ENCODE peak calls at places on chromosomes 3 and 15, in ten cellular contexts. I is IMR-90; F is endothelial cell; N is tibial artery; U is choroid plexus epithelial cell; H is CD8-positive, alpha-beta T cell; M is HFFc6; G is fibroblast of mammary gland; X is epithelial cell of proximal tubule; B is left ventricle myocardium inferior. C is an unnamed sample.
A peak's percentile ranks its signal among the peaks of the same experiment; 100 is the strongest.

GRCh38 chr3:196843435-196844110 is 24.1 kb upstream of the SENP5 start:
- DNase-seq in U (peak; percentile 14), M (no peak), X (no peak), N (no peak), B (no peak), F (no peak), G (no peak), H (no peak), I (no peak), C (no peak)

GRCh38 chr3:123481071-123481470 is 32.2 kb upstream of the ADCY5 start:
- DNase-seq in B (no peak), U (no peak), M (no peak), F (no peak), I (no peak), H (no peak), G (no peak), X (no peak), N (no peak), C (no peak)

GRCh38 chr3:151135548-151136337 is 50.3 kb downstream of the MED12L start:
- DNase-seq in U (no peak), H (peak; percentile 50), X (no peak), N (no peak), M (no peak), B (no peak), G (no peak), I (no peak), F (no peak), C (no peak)

GRCh38 chr3:9071982-9072666 is 108.9 kb upstream of the RAD18 start:
- DNase-seq in H (no peak), M (no peak), I (no peak), B (no peak), G (no peak), N (no peak), U (no peak), X (no peak), F (no peak), C (no peak)

GRCh38 chr3:77553240-77553639 is 513.3 kb downstream of the ROBO2 start:
- DNase-seq in F (no peak), M (no peak), H (no peak), N (no peak), G (no peak), I (no peak), X (no peak), U (no peak), B (no peak), C (no peak)

GRCh38 chr3:9901967-9902366 is 681 bp upstream of the IL17RE start:
- DNase-seq in M (no peak), X (no peak), G (no peak), F (no peak), B (no peak), N (no peak), U (no peak), I (no peak), H (no peak), C (no peak)

GRCh38 chr3:42159147-42159546 is 68.0 kb downstream of the TRAK1 start:
- DNase-seq in B (no peak), M (no peak), G (no peak), N (peak; percentile 46), U (no peak), X (no peak), H (no peak), I (no peak), F (no peak), C (no peak)

GRCh38 chr3:100869787-100870186 is 123.4 kb downstream of the ABI3BP start:
- DNase-seq in F (no peak), B (no peak), H (no peak), X (no peak), M (no peak), N (no peak), I (peak; percentile 29), U (peak; percentile 77), G (peak; percentile 94), C (no peak)

GRCh38 chr3:67083277-67083676 is 85.2 kb downstream of the KBTBD8 start:
- DNase-seq in G (peak; percentile 39), X (no peak), M (no peak), N (no peak), H (peak; percentile 65), I (peak; percentile 62), F (no peak), U (peak; percentile 17), B (no peak), C (no peak)

GRCh38 chr15:47987908-47988532 is 132.8 kb upstream of the SLC24A5 start:
- DNase-seq in G (peak; percentile 73), I (peak; percentile 70), U (peak; percentile 87), F (peak; percentile 14), B (no peak), X (peak; percentile 30), M (peak; percentile 52), N (no peak), H (no peak), C (no peak)

GRCh38 chr3:173140986-173141385 is at the start of gene SPATA16:
- DNase-seq in I (no peak), M (no peak), N (peak; percentile 47), H (no peak), U (no peak), B (no peak), X (no peak), F (no peak), G (no peak), C (no peak)

GRCh38 chr3:127217594-127218456 is 24.9 kb downstream of the PRR23E start:
- DNase-seq in B (no peak), H (no peak), F (no peak), N (no peak), X (peak; percentile 3), G (peak; percentile 36), M (peak; percentile 76), U (no peak), I (peak; percentile 1), C (no peak)

GRCh38 chr3:52563984-52564383 is 27.6 kb downstream of the UQCC5 start:
- DNase-seq in G (no peak), M (no peak), H (no peak), X (no peak), B (no peak), F (no peak), N (no peak), I (no peak), U (no peak), C (no peak)

GRCh38 chr3:111325160-111325707 is 216.8 kb upstream of the CD96 start:
- DNase-seq in I (peak; percentile 37), U (no peak), N (no peak), F (no peak), X (no peak), M (no peak), H (no peak), B (no peak), G (peak; percentile 49), C (no peak)

GRCh38 chr3:194075802-194076460 is 60.0 kb upstream of the HES1 start:
- DNase-seq in U (peak; percentile 35), I (no peak), B (no peak), G (no peak), N (no peak), F (no peak), M (no peak), H (no peak), X (no peak), C (no peak)

GRCh38 chr15:59180946-59181345 is 25.7 kb upstream of the LDHAL6B start:
- DNase-seq in B (no peak), F (peak; percentile 19), I (peak; percentile 71), G (no peak), X (no peak), H (no peak), M (peak; percentile 72), N (no peak), U (peak; percentile 45), C (no peak)

GRCh38 chr3:57967590-57967989 is 40.6 kb upstream of the FLNB start:
- DNase-seq in H (no peak), B (no peak), X (no peak), I (no peak), F (no peak), G (no peak), N (no peak), M (no peak), U (no peak), C (no peak)
- TF ChIP-seq CTCF in H (no peak), B (no peak), X (no peak), I (no peak), F (no peak), G (no peak), N (no peak), M (no peak), U (no peak), C (no peak)

DNA sequence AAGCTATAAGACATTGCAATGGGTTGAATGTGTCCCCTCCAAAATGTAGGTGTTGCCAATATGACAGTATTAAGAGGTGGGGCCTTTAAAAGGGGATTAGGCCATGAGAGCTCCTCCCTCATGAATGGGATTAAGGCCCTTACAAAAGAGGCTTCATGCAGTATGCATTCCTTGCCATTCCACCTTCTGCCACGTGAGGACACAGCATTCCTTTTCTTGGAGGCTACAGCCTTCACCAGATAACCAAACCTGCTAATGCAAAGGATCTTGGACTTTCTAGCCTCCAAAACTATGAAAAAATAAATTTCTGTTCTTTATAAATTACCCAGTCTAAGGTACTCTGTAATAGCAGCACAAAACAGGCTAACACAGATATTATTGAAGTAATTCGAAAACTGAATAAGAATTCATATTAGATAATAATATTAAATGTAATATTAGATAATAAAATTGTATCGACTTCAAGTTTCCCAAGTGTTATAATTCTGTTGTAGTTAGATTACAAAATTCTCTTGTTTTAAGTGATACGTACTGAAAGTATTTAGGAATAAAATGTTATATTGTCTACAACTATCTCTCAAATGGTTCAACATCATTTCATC is 29.4 kb upstream of the ATP8B4 start:
- DNase-seq in N (no peak), G (peak; percentile 72), U (peak; percentile 91), I (peak; percentile 79), M (peak; percentile 76), H (no peak), B (no peak), X (no peak), F (peak; percentile 54), C (no peak)
- TF ChIP-seq CTCF in N (no peak), G (peak; percentile 62), U (peak; percentile 89), I (peak; percentile 68), M (peak; percentile 81), H (no peak), B (no peak), X (peak; percentile 89), F (peak; percentile 40), C (no peak)

GRCh38 chr3:169812124-169812843 is 386 bp upstream of the LRRIQ4 start:
- DNase-seq in U (peak; percentile 80), N (peak; percentile 82), X (no peak), B (peak; percentile 72), G (peak; percentile 62), M (peak; percentile 54), F (peak; percentile 61), I (peak; percentile 63), H (peak; percentile 51), C (peak; percentile 46)
- TF ChIP-seq CTCF in U (no peak), N (peak; percentile 4), X (no peak), B (peak; percentile 25), G (no peak), M (no peak), F (no peak), I (no peak), H (no peak), C (no peak)

DNA sequence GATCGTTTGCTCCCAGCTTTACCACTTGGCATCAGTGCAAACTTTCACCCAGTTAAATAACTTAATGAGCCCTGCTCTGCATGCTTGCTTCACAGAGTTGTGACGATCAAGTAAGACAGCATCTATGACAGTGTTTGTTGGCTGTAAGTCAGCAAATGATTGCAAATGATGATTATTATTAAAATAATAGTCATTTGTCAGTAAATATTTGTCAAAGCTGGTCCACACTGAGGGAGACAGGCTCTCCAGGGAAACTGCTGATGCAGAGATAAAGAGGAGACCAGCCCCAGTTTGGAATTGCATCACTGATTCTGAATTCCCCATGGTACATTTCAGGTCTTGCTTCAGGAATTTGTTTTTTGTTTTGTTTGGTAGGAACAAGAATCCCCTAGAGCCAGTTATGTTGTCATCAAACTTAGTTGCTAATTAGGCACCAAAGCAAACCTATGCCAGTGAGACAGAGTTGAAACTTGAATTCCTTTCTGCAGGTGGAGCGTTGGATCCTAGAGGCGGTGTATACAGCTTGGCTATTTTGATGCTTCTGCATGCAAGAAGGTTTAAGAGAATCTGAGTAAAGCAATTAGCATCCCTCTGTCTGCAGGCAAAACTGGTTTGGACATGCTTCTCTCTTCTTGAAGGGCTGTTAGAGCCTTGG is 338.7 kb upstream of the TPRG1 start:
- DNase-seq in X (peak; percentile 85), B (no peak), H (no peak), G (peak; percentile 56), I (no peak), U (peak; percentile 42), N (no peak), F (no peak), M (peak; percentile 28), C (no peak)
- TF ChIP-seq CTCF in X (peak; percentile 24), B (no peak), H (no peak), G (no peak), I (no peak), U (no peak), N (no peak), F (no peak), M (no peak), C (no peak)

C was measured in natural killer cell.